ENCODE peak calls at places on chromosomes 7 and 10, in four cellular contexts. O is Caco-2, S is left kidney, U is kidney glomerular epithelial cell. Z is an unnamed sample.

GRCh38 chr7:42292991-42293521 is 56.0 kb upstream of the GLI3 start:
- DNase-seq in O (no peak), S (peak; percentile 22), U (no peak), Z (no peak)

GRCh38 chr10:29784175-29784773 is 149.5 kb upstream of the SVIL start:
- DNase-seq in O (peak; percentile 23), S (no peak), U (peak; percentile 82), Z (no peak)

GRCh38 chr7:132030161-132030568 is 473.7 kb upstream of the PODXL start:
- DNase-seq in O (no peak), S (peak; percentile 29), U (no peak), Z (no peak)

GRCh38 chr7:158272091-158272490 is 315.5 kb downstream of the PTPRN2 start:
- DNase-seq in O (no peak), S (no peak), U (no peak), Z (no peak)

GRCh38 chr10:44660271-44660670 is 250.9 kb upstream of the TMEM72 start:
- DNase-seq in O (no peak), S (no peak), U (peak; percentile 28), Z (no peak)

GRCh38 chr10:4004990-4005389 is 220.0 kb upstream of the KLF6 start:
- DNase-seq in O (no peak), S (no peak), U (no peak), Z (no peak)

GRCh38 chr10:47137311-47137851 is 162.6 kb upstream of the GDF10 start:
- DNase-seq in O (no peak), S (no peak), U (peak; percentile 44), Z (no peak)

GRCh38 chr7:38831262-38831661 is 77.7 kb downstream of the VPS41 start:
- DNase-seq in O (no peak), S (no peak), U (no peak), Z (no peak)

GRCh38 chr7:132214452-132214851 is 361.8 kb downstream of the PLXNA4 start:
- DNase-seq in O (no peak), S (no peak), U (no peak), Z (no peak)

GRCh38 chr7:116522247-116522646 is 2.6 kb upstream of the CAV1 start:
- DNase-seq in O (no peak), S (peak; percentile 26), U (peak; percentile 87), Z (no peak)

GRCh38 chr7:26912351-26912750 is 48.0 kb upstream of the SKAP2 start:
- DNase-seq in O (no peak), S (no peak), U (no peak), Z (no peak)

Z was measured in HuH-7.5.